ENCODE peak calls at places on chromosomes 4 and X, in four cellular contexts. I is cardiac muscle cell, H is left ventricle myocardium inferior, J is upper lobe of right lung. T is an unnamed sample.

GRCh38 chrX:17414839-17415238 is 39.8 kb downstream of the NHS start:
- DNase-seq in I (no peak), H (peak), J (no peak), T (no peak)

GRCh38 chrX:56788717-56789122 is 59.7 kb downstream of the NBDY start:
- DNase-seq in I (peak), H (no peak), J (no peak), T (no peak)

GRCh38 chr4:52824603-52825310 is 37.4 kb upstream of the RASL11B start:
- DNase-seq in I (peak), H (peak), J (no peak), T (no peak)

GRCh38 chrX:131828482-131828881 is 194.6 kb upstream of the STK26 start:
- DNase-seq in I (no peak), H (no peak), J (no peak), T (no peak)

GRCh38 chrX:28910501-28910900 is 323.3 kb downstream of the IL1RAPL1 start:
- DNase-seq in I (no peak), H (no peak), J (no peak), T (no peak)

GRCh38 chr4:6137027-6137746 is 63.2 kb downstream of the JAKMIP1 start:
- DNase-seq in I (no peak), H (no peak), J (no peak), T (no peak)

GRCh38 chr4:37662861-37663390 is 23.2 kb downstream of the RELL1 start:
- DNase-seq in I (no peak), H (peak), J (no peak), T (no peak)

GRCh38 chr4:88858752-88859151 is 161.1 kb upstream of the NAP1L5 start:
- DNase-seq in I (peak), H (no peak), J (no peak), T (no peak)

GRCh38 chrX:131827935-131828334 is 195.2 kb upstream of the STK26 start:
- DNase-seq in I (peak), H (no peak), J (no peak), T (no peak)

GRCh38 chrX:152445926-152446325 is 5.2 kb downstream of the GABRA3 start:
- DNase-seq in I (no peak), H (no peak), J (no peak), T (no peak)

GRCh38 chr4:80202784-80203553 is 5.7 kb downstream of the PRDM8 start:
- DNase-seq in I (peak), H (no peak), J (peak), T (peak)

GRCh38 chr4:165234766-165235165 is 27.4 kb downstream of the KLHL2 start:
- DNase-seq in I (no peak), H (no peak), J (no peak), T (no peak)

GRCh38 chr4:93478805-93479204 is 349.7 kb upstream of the ATOH1 start:
- DNase-seq in I (no peak), H (no peak), J (no peak), T (no peak)

GRCh38 chr4:162659716-162660115 is 495.9 kb upstream of the FSTL5 start:
- DNase-seq in I (no peak), H (no peak), J (no peak), T (no peak)

GRCh38 chrX:9656277-9656676 is 109.4 kb downstream of the GPR143 start:
- DNase-seq in I (no peak), H (no peak), J (no peak), T (no peak)

GRCh38 chrX:153469811-153470410 is 465 bp downstream of the HAUS7 start:
- DNase-seq in I (peak), H (no peak), J (no peak), T (peak)

GRCh38 chr4:121668368-121669162 is 28.2 kb downstream of the ANXA5 start:
- DNase-seq in I (peak), H (no peak), J (no peak), T (no peak)

GRCh38 chrX:19804168-19804567 is 83.2 kb downstream of the SH3KBP1 start:
- DNase-seq in I (no peak), H (no peak), J (no peak), T (no peak)

GRCh38 chrX:115642304-115642703 is 81.3 kb downstream of the PLS3 start:
- DNase-seq in I (peak), H (no peak), J (no peak), T (no peak)

GRCh38 chr4:188606635-188607034 is 467.4 kb downstream of the TRIML1 start:
- DNase-seq in I (no peak), H (no peak), J (no peak), T (no peak)

GRCh38 chrX:38342853-38343778 is 9.3 kb upstream of the OTC start:
- DNase-seq in I (no peak), H (no peak), J (no peak), T (peak)

GRCh38 chrX:18951032-18951431 is 32.9 kb downstream of the PHKA2 start:
- DNase-seq in I (no peak), H (no peak), J (no peak), T (no peak)

GRCh38 chr4:63717384-63717783 is 691.9 kb downstream of the TECRL start:
- DNase-seq in I (peak), H (no peak), J (no peak), T (no peak)

GRCh38 chr4:45399116-45399515 is 672.8 kb upstream of the GNPDA2 start:
- DNase-seq in I (no peak), H (no peak), J (no peak), T (no peak)
- H3K27ac ChIP-seq in I (no peak), H (no peak), J (no peak), T (no peak)

GRCh38 chrX:107654778-107655761 is 26.8 kb downstream of the PRPS1 start:
- DNase-seq in I (peak), H (peak), J (peak), T (peak)
- H3K4me3 ChIP-seq in I (no peak), H (no peak), J (no peak), T (no peak)

GRCh38 chrX:118780915-118781314 is 42.7 kb upstream of the ZCCHC12 start:
- DNase-seq in I (peak), H (no peak), J (no peak), T (no peak)

GRCh38 chrX:118780509-118780908 is 43.1 kb upstream of the ZCCHC12 start:
- DNase-seq in I (peak), H (no peak), J (no peak), T (no peak)

GRCh38 chrX:118773782-118774181 is 46.4 kb downstream of the IL13RA1 start:
- DNase-seq in I (no peak), H (no peak), J (no peak), T (no peak)

GRCh38 chrX:118779581-118779980 is 44.0 kb upstream of the ZCCHC12 start:
- DNase-seq in I (no peak), H (no peak), J (no peak), T (no peak)
- H3K27ac ChIP-seq in I (no peak), H (no peak), J (no peak), T (no peak)

GRCh38 chr4:48708610-48709009 is 71.5 kb downstream of the FRYL start:
- DNase-seq in I (no peak), H (no peak), J (no peak), T (no peak)
- H3K4me3 ChIP-seq in I (no peak), H (no peak), J (no peak), T (no peak)

GRCh38 chrX:68894142-68894512 is 65.3 kb downstream of the EFNB1 start:
- DNase-seq in I (no peak), H (no peak), J (no peak), T (no peak)
- H3K27ac ChIP-seq in I (peak), H (peak), J (peak), T (peak)

GRCh38 chr4:168737441-168738176 is 240.8 kb downstream of the PALLD start:
- DNase-seq in I (no peak), H (no peak), J (no peak), T (no peak)
- H3K4me3 ChIP-seq in I (no peak), H (no peak), J (no peak), T (no peak)

DNA sequence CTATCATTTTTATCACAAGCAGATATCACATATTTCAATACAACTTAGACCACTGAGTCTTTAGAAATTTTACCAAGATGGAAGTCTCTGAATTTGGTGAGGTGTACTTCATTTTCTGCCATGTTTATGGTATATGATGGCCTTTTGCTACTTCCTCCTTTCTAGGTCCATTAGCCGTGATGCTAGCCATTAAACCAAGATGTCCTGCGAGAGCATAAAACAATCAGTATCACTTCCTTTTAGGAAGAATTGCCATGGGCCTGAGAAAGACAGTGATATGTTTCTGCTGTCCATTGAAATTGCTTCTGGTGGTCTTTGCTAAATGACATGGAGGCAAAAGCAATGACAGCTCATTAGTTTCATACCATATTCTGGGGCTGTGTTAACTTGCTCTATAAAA is 1851.7 kb upstream of the IGFBP7 start:
- DNase-seq in I (no peak), H (no peak), J (no peak), T (no peak)
- H3K27ac ChIP-seq in I (no peak), H (no peak), J (no peak), T (no peak)

GRCh38 chr4:123547167-123547817 is 150.7 kb downstream of the SPRY1 start:
- DNase-seq in I (no peak), H (no peak), J (peak), T (no peak)
- H3K4me3 ChIP-seq in I (no peak), H (no peak), J (peak), T (no peak)